ENCODE peak calls at places on chromosomes 2 and 18, in seven cellular contexts. I, F, S, C, U, Y and O are unnamed samples.

GRCh38 chr2:190099890-190100289 is 37.4 kb upstream of the MSTN start:
- DNase-seq in S (no peak), U (no peak), C (no peak), I (no peak), F (no peak), Y (no peak), O (no peak)

GRCh38 chr2:8431446-8432125 is 250.3 kb upstream of the ID2 start:
- DNase-seq in C (peak; percentile 22), S (no peak), Y (peak; percentile 33), I (no peak), F (no peak), U (no peak), O (no peak)

GRCh38 chr18:37389684-37390368 is 175.8 kb downstream of the CELF4 start:
- DNase-seq in C (no peak), F (no peak), S (no peak), Y (no peak), U (no peak), I (no peak), O (no peak)

GRCh38 chr18:79542876-79543750 is 136.5 kb upstream of the CTDP1 start:
- DNase-seq in Y (no peak), C (no peak), S (peak; percentile 39), I (no peak), F (peak; percentile 58), U (no peak), O (no peak)

GRCh38 chr2:3488768-3489448 is 30.4 kb downstream of the ADI1 start:
- DNase-seq in S (no peak), Y (no peak), F (no peak), C (no peak), I (no peak), U (no peak), O (peak; percentile 56)

GRCh38 chr2:101823347-101823791 is 125.9 kb downstream of the MAP4K4 start:
- DNase-seq in U (peak; percentile 32), Y (peak; percentile 67), C (peak; percentile 53), I (no peak), S (peak; percentile 60), F (peak; percentile 57), O (no peak)

GRCh38 chr18:59631583-59632181 is 65.5 kb downstream of the CCBE1 start:
- DNase-seq in U (no peak), S (no peak), Y (peak; percentile 43), I (no peak), F (no peak), C (peak; percentile 40), O (no peak)

GRCh38 chr2:49948744-49949143 is 794.4 kb upstream of the FSHR start:
- DNase-seq in C (no peak), U (no peak), Y (no peak), F (no peak), S (no peak), I (no peak), O (no peak)

GRCh38 chr2:137420744-137421143 is 543.5 kb upstream of the HNMT start:
- DNase-seq in F (no peak), C (no peak), S (no peak), I (no peak), Y (peak; percentile 33), U (no peak), O (no peak)

GRCh38 chr2:108363048-108363899 is 14.5 kb upstream of the SULT1C4 start:
- DNase-seq in F (no peak), Y (no peak), U (no peak), I (no peak), C (no peak), S (no peak), O (no peak)

GRCh38 chr18:68172842-68173549 is 541.9 kb downstream of the TMX3 start:
- DNase-seq in Y (no peak), U (no peak), C (peak; percentile 9), S (no peak), F (no peak), I (no peak), O (no peak)

GRCh38 chr2:226216578-226216977 is 583.0 kb downstream of the IRS1 start:
- DNase-seq in I (no peak), S (no peak), F (no peak), U (no peak), C (no peak), Y (no peak), O (no peak)

GRCh38 chr2:128716371-128716770 is 397.7 kb upstream of the HS6ST1 start:
- DNase-seq in C (no peak), U (no peak), F (no peak), I (no peak), Y (no peak), S (no peak), O (peak; percentile 64)

GRCh38 chr2:144288428-144288827 is 231.5 kb downstream of the ZEB2 start:
- DNase-seq in Y (no peak), C (no peak), I (no peak), F (no peak), U (no peak), S (no peak), O (no peak)

GRCh38 chr2:119233326-119234020 is 9.8 kb downstream of the STEAP3 start:
- DNase-seq in F (no peak), C (no peak), U (no peak), I (no peak), Y (peak; percentile 52), S (peak; percentile 76), O (no peak)

GRCh38 chr2:7725850-7726242 is 808.6 kb downstream of the RNF144A start:
- DNase-seq in I (no peak), U (no peak), C (no peak), F (no peak), S (no peak), Y (peak; percentile 34), O (no peak)

DNA sequence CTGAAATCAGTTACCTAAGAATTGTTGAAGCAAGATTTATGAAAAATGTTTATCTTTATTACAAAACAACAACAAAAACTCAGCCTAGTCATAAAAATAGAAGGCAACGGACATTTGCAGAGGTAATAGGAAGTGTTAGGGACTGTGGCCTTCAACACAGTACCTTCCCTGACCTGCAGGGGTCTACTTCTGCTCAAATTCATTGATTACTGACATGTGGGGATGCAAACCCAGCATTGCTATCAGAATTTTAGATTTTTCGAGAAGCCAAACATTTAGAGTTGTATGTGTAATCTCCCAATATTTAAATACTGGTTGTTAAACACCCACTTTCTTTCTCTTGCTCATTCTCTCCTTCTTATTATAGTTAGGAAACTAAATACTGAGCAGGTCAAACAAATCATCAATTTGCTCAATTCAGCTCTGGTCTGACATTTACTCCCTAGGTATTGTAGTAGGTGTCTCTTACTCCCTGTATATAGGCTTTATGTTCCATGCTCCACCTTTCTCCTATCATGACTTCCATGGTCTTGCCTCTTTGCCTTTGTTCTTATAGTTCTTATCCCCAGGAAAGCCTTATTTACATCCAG is 198.5 kb downstream of the UBE2E3 start:
- DNase-seq in I (no peak), Y (no peak), F (no peak), U (peak; percentile 13), S (no peak), C (peak; percentile 37), O (no peak)
- TF ChIP-seq CTCF in I (peak; percentile 69), Y (peak; percentile 34), F (peak; percentile 28), U (peak; percentile 49), S (peak; percentile 29), C (peak; percentile 58), O (peak; percentile 43)

GRCh38 chr18:49251451-49251850 is 209.0 kb downstream of the DYM start:
- DNase-seq in Y (no peak), S (no peak), C (no peak), U (no peak), F (no peak), I (no peak), O (no peak)
- TF ChIP-seq CTCF in Y (no peak), S (no peak), C (no peak), U (no peak), F (no peak), I (no peak), O (no peak)

GRCh38 chr18:54672846-54673475 is 81.9 kb downstream of the DYNAP start:
- DNase-seq in Y (no peak), I (peak; percentile 15), F (no peak), C (no peak), U (no peak), S (no peak), O (no peak)

GRCh38 chr18:54675076-54675475 is 84.0 kb downstream of the DYNAP start:
- DNase-seq in I (no peak), F (no peak), Y (no peak), C (peak; percentile 2), S (no peak), U (no peak), O (no peak)

GRCh38 chr18:54672109-54672508 is 81.1 kb downstream of the DYNAP start:
- DNase-seq in I (no peak), F (no peak), Y (no peak), C (no peak), U (no peak), S (no peak), O (no peak)

GRCh38 chr18:54671291-54671881 is 80.3 kb downstream of the DYNAP start:
- DNase-seq in Y (peak; percentile 48), U (no peak), I (no peak), F (no peak), S (no peak), C (peak; percentile 51), O (no peak)
- TF ChIP-seq CTCF in Y (peak; percentile 65), U (peak; percentile 47), I (peak; percentile 82), F (peak; percentile 44), S (peak; percentile 67), C (peak; percentile 66), O (peak; percentile 73)

GRCh38 chr2:36322108-36322507 is 33.5 kb upstream of the CRIM1 start:
- DNase-seq in F (no peak), I (no peak), C (peak; percentile 61), Y (peak; percentile 64), U (no peak), S (no peak), O (no peak)
- TF ChIP-seq CTCF in F (peak; percentile 25), I (no peak), C (peak; percentile 67), Y (peak; percentile 72), U (peak; percentile 23), S (peak; percentile 37), O (peak; percentile 60)

GRCh38 chr2:47402805-47403691 is at the start of gene MSH2:
- DNase-seq in Y (peak; percentile 84), F (peak; percentile 92), U (peak; percentile 97), S (peak; percentile 93), C (peak; percentile 96), I (peak; percentile 93), O (peak; percentile 95)
- TF ChIP-seq CTCF in Y (no peak), F (no peak), U (no peak), S (no peak), C (no peak), I (no peak), O (no peak)

GRCh38 chr2:27723372-27724144 is 48.0 kb upstream of the MRPL33 start:
- DNase-seq in F (peak; percentile 75), Y (peak; percentile 79), U (peak; percentile 81), S (peak; percentile 74), C (peak; percentile 76), I (peak; percentile 52), O (no peak)
- TF ChIP-seq CTCF in F (peak; percentile 81), Y (peak; percentile 89), U (peak; percentile 91), S (peak; percentile 86), C (peak; percentile 80), I (peak; percentile 91), O (peak; percentile 74)